ENCODE peak calls at places on chromosomes 5 and 9, in five cellular contexts. G, H, L, Z and O are unnamed samples.

GRCh38 chr9:131844745-131845118 is 104.9 kb upstream of the RAPGEF1 start:
- DNase-seq in L (no peak), Z (no peak), H (no peak), G (no peak), O (no peak)

GRCh38 chr9:116572095-116572748 is 114.9 kb upstream of the TRIM32 start:
- DNase-seq in G (peak), Z (peak), H (peak), L (peak), O (no peak)

GRCh38 chr9:131153585-131153984 is 28.2 kb downstream of the NUP214 start:
- DNase-seq in Z (no peak), H (no peak), G (no peak), L (no peak), O (no peak)

GRCh38 chr9:16661816-16662215 is 208.7 kb downstream of the BNC2 start:
- DNase-seq in Z (no peak), H (no peak), L (no peak), G (no peak), O (no peak)

GRCh38 chr5:135047347-135047695 is 13.3 kb upstream of the PITX1 start:
- DNase-seq in H (no peak), G (no peak), Z (no peak), L (no peak), O (no peak)

GRCh38 chr9:116147821-116148220 is 5.8 kb upstream of the PAPPA start:
- DNase-seq in H (no peak), Z (no peak), G (no peak), L (no peak), O (no peak)

GRCh38 chr5:82100303-82101077 is 128.7 kb downstream of the ATG10 start:
- DNase-seq in G (no peak), L (no peak), H (no peak), Z (no peak), O (no peak)

GRCh38 chr5:60823574-60823973 is 20.5 kb downstream of the ELOVL7 start:
- DNase-seq in Z (no peak), H (no peak), L (no peak), G (no peak), O (no peak)

GRCh38 chr5:158573829-158574228 is 525.9 kb downstream of the EBF1 start:
- DNase-seq in L (no peak), Z (no peak), G (no peak), H (no peak), O (no peak)

GRCh38 chr5:176812269-176813259 is 2.2 kb downstream of the UNC5A start:
- DNase-seq in Z (no peak), H (no peak), L (peak), G (peak), O (no peak)

GRCh38 chr5:131534995-131535394 is 100.0 kb downstream of the RAPGEF6 start:
- DNase-seq in H (no peak), G (no peak), L (no peak), Z (no peak), O (no peak)

GRCh38 chr9:107351382-107352045 is 68.4 kb downstream of the RAD23B start:
- DNase-seq in G (no peak), H (peak), L (no peak), Z (no peak), O (no peak)

GRCh38 chr5:125776656-125777055 is 646.6 kb upstream of the GRAMD2B start:
- DNase-seq in L (no peak), H (no peak), Z (no peak), G (no peak), O (no peak)

GRCh38 chr9:127927457-127928231 is 2.9 kb downstream of the PIP5KL1 start:
- DNase-seq in Z (peak), L (no peak), H (peak), G (no peak), O (no peak)

GRCh38 chr5:135013947-135014570 is 20.0 kb downstream of the PITX1 start:
- DNase-seq in H (no peak), L (peak), Z (no peak), G (no peak), O (no peak)

GRCh38 chr5:132234684-132235062 is 7.0 kb upstream of the P4HA2 start:
- DNase-seq in Z (no peak), L (no peak), G (no peak), H (no peak), O (no peak)

GRCh38 chr9:108099854-108100253 is 610.3 kb upstream of the KLF4 start:
- DNase-seq in H (peak), G (no peak), Z (no peak), L (no peak), O (no peak)

GRCh38 chr5:151912360-151912759 is 12.3 kb downstream of the GLRA1 start:
- DNase-seq in H (no peak), L (no peak), G (no peak), Z (no peak), O (no peak)

GRCh38 chr5:142915840-142916424 is 145.8 kb downstream of the ARHGAP26 start:
- DNase-seq in L (peak), Z (peak), G (peak), H (no peak), O (peak)

GRCh38 chr9:93071464-93071863 is 13.0 kb downstream of the SUSD3 start:
- DNase-seq in G (peak), H (peak), L (peak), Z (no peak), O (no peak)

GRCh38 chr9:13424204-13424603 is 144.7 kb upstream of the MPDZ start:
- DNase-seq in G (no peak), L (no peak), Z (no peak), H (no peak), O (no peak)

GRCh38 chr5:72407541-72407940 is 87.4 kb downstream of the PTCD2 start:
- DNase-seq in L (no peak), G (no peak), H (no peak), Z (no peak), O (no peak)

GRCh38 chr9:33185858-33186257 is 18.7 kb upstream of the B4GALT1 start:
- DNase-seq in Z (no peak), H (no peak), L (no peak), G (no peak), O (no peak)

GRCh38 chr9:114888599-114888998 is 41.8 kb downstream of the TNFSF8 start:
- DNase-seq in H (no peak), G (no peak), L (no peak), Z (no peak), O (no peak)

GRCh38 chr5:103035701-103036100 is 84.2 kb downstream of the GIN1 start:
- DNase-seq in Z (no peak), H (no peak), L (no peak), G (no peak), O (no peak)

GRCh38 chr5:141560725-141561483 is 57.9 kb downstream of the DIAPH1 start:
- DNase-seq in H (peak), L (peak), G (peak), Z (peak), O (no peak)

GRCh38 chr9:35000535-35001284 is 11.2 kb downstream of the DNAJB5 start:
- DNase-seq in G (peak), Z (no peak), H (no peak), L (no peak), O (no peak)

GRCh38 chr5:144060598-144060997 is 109.9 kb downstream of the YIPF5 start:
- DNase-seq in Z (no peak), G (no peak), H (no peak), L (no peak), O (no peak)

GRCh38 chr5:108765647-108766046 is 17.9 kb downstream of the FER start:
- DNase-seq in L (no peak), G (no peak), H (no peak), Z (no peak), O (no peak)

DNA sequence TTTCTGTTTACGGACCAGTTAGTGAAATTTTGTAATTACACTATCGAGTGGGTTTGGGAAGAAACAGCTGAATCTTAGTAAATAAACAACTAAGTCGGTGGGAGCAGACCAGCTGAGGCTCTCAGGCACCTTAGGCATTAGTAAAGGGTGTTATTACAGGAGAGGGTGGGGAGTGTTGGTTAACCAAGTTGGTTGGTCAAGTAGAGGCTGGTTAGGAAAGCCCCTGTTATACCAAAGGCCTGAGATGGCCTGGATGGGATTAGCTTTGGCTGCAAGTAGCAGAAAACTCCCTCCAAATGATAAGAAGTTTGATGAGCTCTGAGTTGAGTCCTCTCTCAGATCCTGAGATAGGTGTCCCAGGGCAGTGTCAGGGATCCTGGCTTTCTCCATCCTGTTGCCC is 81.3 kb downstream of the PPARGC1B start:
- DNase-seq in Z (no peak), G (no peak), H (no peak), L (no peak), O (no peak)
- TF ChIP-seq SIN3A in Z (no peak), G (no peak), H (no peak), L (no peak), O (no peak)

GRCh38 chr9:133505186-133505830 is 19.5 kb downstream of the MYMK start:
- DNase-seq in L (no peak), H (no peak), G (peak), Z (no peak), O (no peak)

GRCh38 chr9:133507246-133507965 is 17.4 kb downstream of the MYMK start:
- DNase-seq in H (no peak), G (no peak), L (no peak), Z (no peak), O (no peak)

GRCh38 chr9:133506653-133507038 is 18.1 kb downstream of the MYMK start:
- DNase-seq in Z (no peak), H (no peak), G (peak), L (peak), O (peak)

GRCh38 chr9:133508046-133508445 is 16.7 kb downstream of the MYMK start:
- DNase-seq in G (no peak), Z (no peak), L (no peak), H (no peak), O (no peak)

GRCh38 chr9:133505901-133506652 is 18.7 kb downstream of the MYMK start:
- DNase-seq in G (peak), L (no peak), H (no peak), Z (no peak), O (no peak)
- TF ChIP-seq SIN3A in G (no peak), L (no peak), H (no peak), Z (no peak), O (no peak)

DNA sequence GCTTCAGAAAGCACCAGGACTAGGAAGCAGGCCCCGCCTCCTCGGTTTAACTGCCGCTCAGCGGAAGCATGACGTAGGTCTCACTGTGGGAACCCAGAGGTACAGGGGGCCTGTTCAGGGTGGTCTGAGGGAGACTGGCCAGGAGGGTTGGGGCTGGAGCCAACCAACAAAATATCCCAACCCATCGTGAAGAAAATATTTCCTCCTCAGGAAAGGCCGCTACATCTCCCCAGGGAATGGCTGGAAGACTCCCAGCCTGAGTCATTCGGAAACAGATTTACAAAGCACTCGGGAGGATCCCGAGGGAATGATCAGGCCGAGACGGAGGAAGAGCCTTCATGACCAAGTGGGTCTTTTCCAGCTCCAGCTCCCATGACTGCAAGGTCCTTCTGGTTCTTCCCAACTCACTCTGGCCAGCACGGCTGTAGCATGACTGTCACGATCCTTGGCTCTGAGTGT is 100.8 kb downstream of the LHFPL2 start:
- DNase-seq in G (no peak), H (no peak), L (no peak), Z (no peak), O (no peak)
- TF ChIP-seq SIN3A in G (no peak), H (no peak), L (no peak), Z (no peak), O (no peak)

GRCh38 chr9:137247135-137247915 is 3.8 kb upstream of the STPG3 start:
- DNase-seq in H (no peak), L (no peak), G (no peak), Z (no peak), O (no peak)
- TF ChIP-seq SIN3A in H (no peak), L (peak), G (no peak), Z (no peak), O (no peak)

GRCh38 chr5:58891072-58891970 is 308.4 kb downstream of the RAB3C start:
- DNase-seq in Z (peak), G (peak), L (peak), H (peak), O (peak)
- TF ChIP-seq SIN3A in Z (no peak), G (no peak), L (no peak), H (no peak), O (no peak)

DNA sequence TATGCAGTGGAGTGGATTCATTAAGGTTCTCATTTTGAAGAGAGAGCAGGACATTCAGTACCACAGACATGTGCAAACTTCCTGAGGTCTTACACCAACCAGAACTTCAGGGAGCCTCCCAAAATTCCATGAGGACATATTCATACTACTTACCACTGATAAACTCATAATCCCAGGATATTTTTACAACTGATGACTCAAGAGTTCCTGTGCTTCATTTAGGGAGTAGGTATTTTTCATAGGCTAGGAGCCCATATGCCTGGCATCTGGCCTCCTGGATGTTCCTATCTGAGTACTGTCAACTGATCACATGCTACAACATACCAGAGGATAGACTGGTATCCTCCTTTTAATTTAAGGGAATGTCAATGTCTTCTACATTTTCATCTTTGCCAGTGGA is 578.0 kb downstream of the EFNA5 start:
- DNase-seq in G (no peak), Z (no peak), L (no peak), H (no peak), O (no peak)
- TF ChIP-seq SIN3A in G (no peak), Z (no peak), L (no peak), H (no peak), O (no peak)

DNA sequence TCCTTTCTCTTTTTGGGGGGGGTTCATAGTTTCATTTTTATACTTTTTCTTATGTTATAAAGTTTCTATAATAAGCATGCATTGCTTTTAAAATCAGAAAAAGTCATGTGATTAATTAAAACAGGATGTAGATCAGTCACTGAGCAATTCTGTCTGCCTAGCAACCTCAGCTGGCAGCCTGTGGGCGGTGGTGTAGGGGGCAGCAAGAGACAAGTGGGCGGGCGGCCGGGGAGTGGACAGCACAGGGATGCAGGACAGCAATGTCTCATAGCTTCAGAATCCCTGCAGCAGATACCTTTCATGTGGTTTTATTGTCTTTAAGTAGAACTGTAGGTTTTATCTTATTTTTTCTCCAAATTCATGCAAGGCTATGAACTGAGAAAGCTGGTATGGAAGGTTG is 101.9 kb upstream of the S1PR3 start:
- DNase-seq in G (peak), Z (no peak), H (no peak), L (no peak), O (no peak)
- TF ChIP-seq SIN3A in G (no peak), Z (no peak), H (no peak), L (no peak), O (no peak)

GRCh38 chr9:6354072-6354686 is 26.0 kb downstream of the TPD52L3 start:
- DNase-seq in Z (peak), G (peak), L (peak), H (peak), O (peak)

GRCh38 chr9:6348766-6349165 is 20.6 kb downstream of the TPD52L3 start:
- DNase-seq in L (no peak), G (no peak), H (no peak), Z (no peak), O (no peak)

GRCh38 chr9:6356441-6356840 is 28.3 kb downstream of the TPD52L3 start:
- DNase-seq in L (no peak), H (no peak), Z (no peak), G (no peak), O (no peak)

GRCh38 chr9:6355728-6356127 is 27.6 kb downstream of the TPD52L3 start:
- DNase-seq in G (no peak), H (no peak), L (no peak), Z (no peak), O (no peak)

GRCh38 chr9:6351757-6352156 is 23.6 kb downstream of the TPD52L3 start:
- DNase-seq in Z (no peak), L (no peak), G (no peak), H (no peak), O (no peak)
- TF ChIP-seq SIN3A in Z (no peak), L (no peak), G (no peak), H (no peak), O (no peak)

DNA sequence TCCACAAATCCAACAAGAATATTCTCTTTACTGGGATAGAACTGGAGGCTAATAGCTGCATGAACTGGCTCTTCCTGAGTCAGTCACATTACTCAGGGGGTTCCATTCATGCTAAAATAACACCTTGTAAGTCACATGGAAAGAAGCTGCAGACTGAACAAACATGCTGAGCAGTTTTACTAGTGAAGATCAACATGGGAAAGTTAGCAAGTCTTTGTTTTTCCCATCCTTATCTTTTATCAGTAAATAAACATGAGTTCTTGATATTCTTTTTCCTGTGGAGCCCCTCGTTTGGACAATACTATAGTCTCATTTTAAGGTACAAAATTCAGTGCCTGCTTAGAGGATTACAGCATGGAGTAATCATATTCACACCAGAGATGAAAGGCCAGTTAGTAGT is 43.7 kb upstream of the TEK start:
- DNase-seq in G (no peak), L (peak), Z (no peak), H (no peak), O (no peak)
- TF ChIP-seq SIN3A in G (no peak), L (no peak), Z (no peak), H (no peak), O (no peak)

GRCh38 chr5:172746725-172747124 is 24.3 kb downstream of the DUSP1 start:
- DNase-seq in G (no peak), L (no peak), H (no peak), Z (no peak), O (no peak)

GRCh38 chr5:172749076-172749475 is 21.9 kb downstream of the DUSP1 start:
- DNase-seq in G (no peak), Z (no peak), H (no peak), L (no peak), O (no peak)

GRCh38 chr5:172747471-172747870 is 23.5 kb downstream of the DUSP1 start:
- DNase-seq in L (no peak), Z (no peak), G (no peak), H (no peak), O (no peak)

GRCh38 chr5:172749881-172750608 is 20.9 kb downstream of the DUSP1 start:
- DNase-seq in Z (no peak), L (no peak), G (no peak), H (no peak), O (no peak)

GRCh38 chr5:172748341-172748843 is 22.6 kb downstream of the DUSP1 start:
- DNase-seq in G (no peak), L (no peak), Z (no peak), H (no peak), O (no peak)
- TF ChIP-seq SIN3A in G (no peak), L (no peak), Z (no peak), H (no peak), O (no peak)